ENCODE peak calls at places on chromosomes 1 and 21, in five cellular contexts. K is stimulated activated CD4-positive, alpha-beta T cell treated with anti-CD3 and anti-CD28 coated beads, TNF-alpha, amount 100 ng/mL, for 1 hour; T is dermis microvascular lymphatic vessel endothelial cell; L is stimulated activated CD8-positive, alpha-beta memory T cell treated with anti-CD3 and anti-CD28 coated beads, Interleukin-4, amount 100 ng/mL, for 1 hour; S is astrocyte of the spinal cord. W is an unnamed sample.

GRCh38 chr1:243917863-243918565 is 68.0 kb upstream of the AKT3 start:
- DNase-seq in K (no peak), T (no peak), S (peak; percentile 26), L (no peak), W (no peak)

GRCh38 chr1:1630191-1630964 is 1.6 kb upstream of the MMP23B start:
- DNase-seq in L (peak; percentile 92), K (peak; percentile 88), S (peak; percentile 50), T (peak; percentile 36), W (no peak)

GRCh38 chr1:21655748-21656147 is 13.4 kb downstream of the RAP1GAP start:
- DNase-seq in K (no peak), L (no peak), T (no peak), S (no peak), W (no peak)

GRCh38 chr1:6498576-6499111 is 7.2 kb upstream of the PLEKHG5 start:
- DNase-seq in K (no peak), S (no peak), L (no peak), T (no peak), W (no peak)

GRCh38 chr21:43591468-43592050 is 67.7 kb downstream of the HSF2BP start:
- DNase-seq in K (no peak), T (peak; percentile 86), S (no peak), L (no peak), W (no peak)

GRCh38 chr1:187046293-187046692 is 217.5 kb downstream of the PLA2G4A start:
- DNase-seq in K (no peak), L (no peak), T (no peak), S (no peak), W (no peak)

GRCh38 chr1:60394436-60394835 is 320.9 kb upstream of the C1orf87 start:
- DNase-seq in K (no peak), L (no peak), S (peak; percentile 47), T (no peak), W (no peak)

GRCh38 chr1:26530898-26531598 is 1.5 kb downstream of the RPS6KA1 start:
- DNase-seq in K (no peak), S (peak; percentile 50), T (no peak), L (no peak), W (no peak)

GRCh38 chr21:42505090-42505726 is 8.4 kb upstream of the SLC37A1 start:
- DNase-seq in K (no peak), S (no peak), T (no peak), L (no peak), W (no peak)

W was measured in omental fat pad.